ENCODE peak calls at places on chromosomes 5 and 9, in ten cellular contexts. G is esophagus squamous epithelium, Y is fibroblast of the aortic adventitia, H is stomach, P is IMR-90, I is AG04450, M is adipocyte, A is kidney, K is fibroblast of mammary gland, T is pancreas. W is an unnamed sample.

GRCh38 chr9:35684921-35685320 is 4.8 kb downstream of the TPM2 start:
- DNase-seq in I (no peak), M (no peak), G (no peak), T (no peak), K (no peak), H (no peak), A (no peak), Y (no peak), P (no peak), W (no peak)

GRCh38 chr9:72728031-72728770 is 206.8 kb downstream of the TMC1 start:
- DNase-seq in A (no peak), G (no peak), T (no peak), M (no peak), K (no peak), P (no peak), H (no peak), I (no peak), Y (no peak), W (no peak)

GRCh38 chr5:50447940-50448339 is 6.9 kb upstream of the EMB start:
- DNase-seq in M (no peak), A (no peak), P (no peak), H (no peak), I (no peak), G (no peak), K (no peak), T (no peak), Y (no peak), W (no peak)

GRCh38 chr5:152140391-152140790 is 215.7 kb upstream of the GLRA1 start:
- DNase-seq in P (no peak), I (no peak), M (no peak), T (no peak), G (no peak), H (no peak), A (no peak), Y (no peak), K (no peak), W (no peak)

GRCh38 chr5:148805323-148806290 is 20.8 kb upstream of the ADRB2 start:
- DNase-seq in P (peak; percentile 64), K (peak; percentile 30), G (no peak), T (no peak), Y (peak; percentile 24), H (no peak), A (no peak), M (peak; percentile 29), I (no peak), W (peak; percentile 64)

GRCh38 chr5:134510970-134511795 is 14.3 kb upstream of the JADE2 start:
- DNase-seq in K (peak; percentile 39), M (peak; percentile 6), H (no peak), T (no peak), P (peak; percentile 69), A (peak; percentile 74), I (no peak), Y (peak; percentile 27), G (no peak), W (no peak)

GRCh38 chr9:124337562-124337961 is 77.7 kb downstream of the PSMB7 start:
- DNase-seq in K (no peak), H (no peak), T (no peak), A (no peak), P (no peak), Y (no peak), I (no peak), G (no peak), M (no peak), W (no peak)

GRCh38 chr9:131405429-131405828 is 11.5 kb downstream of the PRRC2B start:
- DNase-seq in T (no peak), H (no peak), I (no peak), G (no peak), P (peak; percentile 75), A (no peak), M (peak; percentile 55), Y (peak; percentile 96), K (peak; percentile 52), W (no peak)

GRCh38 chr5:26700759-26701384 is 337.5 kb downstream of the CDH9 start:
- DNase-seq in M (peak; percentile 4), A (no peak), K (peak; percentile 10), P (no peak), T (no peak), G (no peak), I (no peak), Y (no peak), H (no peak), W (no peak)

GRCh38 chr5:134552301-134552700 is 26.8 kb downstream of the JADE2 start:
- DNase-seq in M (peak; percentile 94), I (peak; percentile 90), Y (peak; percentile 100), A (peak; percentile 61), P (peak; percentile 99), T (no peak), G (no peak), K (peak; percentile 92), H (peak; percentile 93), W (no peak)

GRCh38 chr5:63963080-63963735 is 963 bp upstream of the HTR1A start:
- DNase-seq in A (no peak), G (no peak), K (peak; percentile 76), P (peak; percentile 52), T (no peak), I (peak; percentile 18), M (peak; percentile 77), H (no peak), Y (peak; percentile 79), W (peak; percentile 25)

DNA sequence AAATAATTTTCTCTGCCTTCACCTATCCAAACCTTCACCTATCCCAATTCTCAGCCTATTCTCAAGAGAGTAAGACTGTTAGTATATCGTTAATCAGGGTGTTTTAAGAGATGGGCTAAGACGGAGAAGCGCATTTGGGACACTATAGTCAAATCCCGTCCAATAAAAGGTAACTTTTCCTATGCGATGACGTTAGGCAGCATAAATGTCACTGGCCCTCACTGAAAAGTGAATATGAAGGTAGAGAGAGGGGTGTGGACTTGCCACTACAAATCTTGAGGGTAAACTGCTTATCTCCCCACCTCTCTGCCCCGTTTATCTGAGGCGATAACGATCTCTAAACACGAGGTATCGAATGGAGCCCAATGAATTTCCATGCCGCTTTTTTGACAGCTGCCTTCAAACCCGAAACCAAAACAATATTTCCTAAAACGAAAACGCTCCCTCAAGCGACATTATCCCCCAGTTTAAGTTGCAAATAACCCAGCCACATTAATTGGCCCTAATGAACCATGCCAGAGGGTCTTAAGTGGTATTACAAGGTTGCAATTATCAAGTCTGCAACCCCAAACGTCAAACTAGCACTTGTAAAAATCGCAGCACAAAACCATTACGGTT is 1.5 kb downstream of the NR3C1 start:
- DNase-seq in A (no peak), K (peak; percentile 30), Y (peak; percentile 41), T (no peak), M (peak; percentile 45), G (no peak), H (no peak), P (peak; percentile 20), I (no peak), W (no peak)
- H3K4me3 ChIP-seq in A (peak overlapping the region; percentile 91), K (peak overlapping the region; percentile 88), Y (peak overlapping the region; percentile 69), T (peak overlapping the region; percentile 68), M (peak overlapping the region; percentile 93), G (peak overlapping the region; percentile 68), H (peak overlapping the region; percentile 68), P (peak overlapping the region; percentile 97), I (peak overlapping the region; percentile 70), W (peak overlapping the region; percentile 97)

DNA sequence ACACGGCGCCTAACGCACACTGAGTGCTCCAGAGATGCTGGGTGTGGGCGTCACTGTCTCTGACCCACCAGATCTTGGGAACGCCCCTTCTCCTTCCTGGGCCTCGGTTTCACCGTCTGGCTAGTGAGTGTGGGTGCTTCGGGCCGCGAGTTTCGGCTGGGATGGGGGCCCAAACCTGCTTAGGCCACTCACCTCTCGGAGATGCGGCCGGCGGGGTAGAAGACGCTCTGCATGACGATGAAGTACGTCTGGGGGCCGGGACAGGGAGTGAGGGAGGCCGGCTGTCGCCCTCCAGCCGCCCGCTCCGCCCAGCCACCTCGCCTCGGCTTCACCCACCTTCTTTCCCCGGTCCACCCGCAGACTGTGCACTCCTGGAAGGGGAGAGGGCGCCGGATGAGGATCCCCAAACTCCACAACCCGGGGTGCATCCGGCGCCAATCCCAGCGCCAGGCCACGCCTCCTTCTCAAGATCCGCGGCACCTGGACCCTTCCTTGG is 3.6 kb downstream of the PIP5KL1 start:
- DNase-seq in G (no peak), T (peak; percentile 76), I (no peak), Y (no peak), P (no peak), A (no peak), M (no peak), H (no peak), K (no peak), W (no peak)
- H3K4me3 ChIP-seq in G (peak overlapping the region; percentile 32), T (no peak overlapping the region), I (peak overlapping the region; percentile 29), Y (no peak overlapping the region), P (no peak overlapping the region), A (no peak overlapping the region), M (no peak overlapping the region), H (peak overlapping the region; percentile 31), K (peak overlapping the region; percentile 3), W (peak overlapping the region; percentile 20)

DNA sequence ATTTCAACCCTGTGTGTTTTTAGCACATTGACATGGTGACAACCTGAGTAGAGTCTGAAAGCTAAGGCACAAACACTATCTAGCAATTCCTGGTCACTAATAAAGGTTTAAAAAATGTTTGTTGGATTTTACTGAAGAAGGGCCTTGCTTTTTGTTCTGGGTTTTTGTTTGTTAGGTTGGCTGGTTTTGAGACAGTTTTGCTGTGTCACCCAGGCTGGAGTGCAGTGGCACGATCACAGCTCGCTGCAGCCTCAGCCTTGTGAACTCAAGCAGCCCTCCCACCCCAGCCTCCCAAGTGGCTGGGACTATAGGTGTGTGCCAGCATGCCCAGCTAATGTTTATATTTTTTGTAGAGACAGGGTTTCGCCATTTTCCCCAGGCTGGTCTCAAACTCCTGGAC is 39.0 kb downstream of the PRKACG start:
- DNase-seq in H (no peak), M (no peak), T (no peak), G (no peak), I (no peak), P (no peak), K (no peak), A (no peak), Y (no peak), W (no peak)
- H3K4me3 ChIP-seq in H (no peak overlapping the region), M (no peak overlapping the region), T (no peak overlapping the region), G (no peak overlapping the region), I (no peak overlapping the region), P (no peak overlapping the region), K (no peak overlapping the region), A (no peak overlapping the region), Y (no peak overlapping the region), W (no peak overlapping the region)

GRCh38 chr9:18548456-18548855 is 74.5 kb downstream of the ADAMTSL1 start:
- DNase-seq in A (no peak), K (no peak), P (no peak), T (no peak), I (no peak), M (no peak), H (no peak), G (no peak), Y (no peak), W (no peak)

GRCh38 chr9:18544456-18544855 is 70.5 kb downstream of the ADAMTSL1 start:
- DNase-seq in K (peak; percentile 66), M (no peak), I (no peak), G (no peak), Y (no peak), A (no peak), H (no peak), P (no peak), T (no peak), W (no peak)

GRCh38 chr9:18539203-18539602 is 65.2 kb downstream of the ADAMTSL1 start:
- DNase-seq in Y (no peak), H (no peak), P (no peak), M (no peak), T (no peak), A (no peak), I (no peak), G (no peak), K (no peak), W (no peak)

GRCh38 chr9:18542837-18543405 is 69.0 kb downstream of the ADAMTSL1 start:
- DNase-seq in K (peak; percentile 91), H (no peak), I (no peak), Y (peak; percentile 94), A (no peak), P (peak; percentile 51), G (no peak), M (no peak), T (no peak), W (no peak)

GRCh38 chr9:18543406-18543965 is 69.5 kb downstream of the ADAMTSL1 start:
- DNase-seq in A (peak; percentile 89), K (peak; percentile 84), Y (peak; percentile 96), G (no peak), T (no peak), P (peak; percentile 76), M (peak; percentile 84), H (no peak), I (peak; percentile 18), W (no peak)
- H3K4me3 ChIP-seq in A (no peak overlapping the region), K (no peak overlapping the region), Y (no peak overlapping the region), G (no peak overlapping the region), T (no peak overlapping the region), P (no peak overlapping the region), M (peak overlapping the region; percentile 18), H (no peak overlapping the region), I (no peak overlapping the region), W (no peak overlapping the region)

W was measured in GM12864.